ENCODE peak calls at places on chromosomes 3 and 15, in seven cellular contexts. L is transverse colon, T is sigmoid colon, A is stomach, D is GM12878, S is breast epithelium, P is endothelial cell of umbilical vein. W is an unnamed sample.

GRCh38 chr3:138078096-138078495 is 37.3 kb downstream of the DZIP1L start:
- DNase-seq in L (no peak), T (no peak), A (no peak), D (no peak), S (no peak), P (no peak), W (no peak)

GRCh38 chr3:152879130-152879789 is 44.3 kb downstream of the P2RY1 start:
- DNase-seq in L (no peak), T (no peak), A (no peak), D (peak), S (no peak), P (no peak), W (no peak)

GRCh38 chr3:73229036-73229435 is 167.6 kb downstream of the EBLN2 start:
- DNase-seq in L (no peak), T (no peak), A (no peak), D (no peak), S (no peak), P (no peak), W (no peak)

GRCh38 chr3:119437852-119438251 is 25.6 kb downstream of the TMEM39A start:
- DNase-seq in L (no peak), T (no peak), A (no peak), D (no peak), S (no peak), P (no peak), W (no peak)

GRCh38 chr3:52851348-52851747 is 16.5 kb upstream of the MUSTN1 start:
- DNase-seq in L (no peak), T (no peak), A (no peak), D (no peak), S (no peak), P (peak), W (no peak)

GRCh38 chr3:64808056-64808455 is 120.3 kb upstream of the ADAMTS9 start:
- DNase-seq in L (no peak), T (no peak), A (no peak), D (no peak), S (no peak), P (no peak), W (no peak)

GRCh38 chr3:147797095-147797494 is 387.9 kb downstream of the ZIC1 start:
- DNase-seq in L (no peak), T (no peak), A (no peak), D (no peak), S (no peak), P (peak), W (no peak)

GRCh38 chr3:425094-425493 is 228.5 kb downstream of the CHL1 start:
- DNase-seq in L (no peak), T (no peak), A (no peak), D (no peak), S (no peak), P (no peak), W (no peak)

GRCh38 chr3:73029321-73029796 is 32.1 kb upstream of the EBLN2 start:
- DNase-seq in L (no peak), T (no peak), A (no peak), D (no peak), S (no peak), P (peak), W (no peak)

GRCh38 chr15:72535911-72536310 is 61.8 kb downstream of the ARIH1 start:
- DNase-seq in L (no peak), T (no peak), A (no peak), D (no peak), S (no peak), P (no peak), W (no peak)

GRCh38 chr15:89360294-89360971 is 25.8 kb upstream of the POLG start:
- DNase-seq in L (no peak), T (no peak), A (no peak), D (no peak), S (no peak), P (no peak), W (no peak)

GRCh38 chr3:188686319-188686718 is 485.5 kb upstream of the TPRG1 start:
- DNase-seq in L (no peak), T (no peak), A (no peak), D (no peak), S (no peak), P (no peak), W (no peak)

GRCh38 chr3:10546181-10546624 is 40.8 kb upstream of the ATP2B2 start:
- DNase-seq in L (no peak), T (no peak), A (no peak), D (no peak), S (peak), P (no peak), W (no peak)

DNA sequence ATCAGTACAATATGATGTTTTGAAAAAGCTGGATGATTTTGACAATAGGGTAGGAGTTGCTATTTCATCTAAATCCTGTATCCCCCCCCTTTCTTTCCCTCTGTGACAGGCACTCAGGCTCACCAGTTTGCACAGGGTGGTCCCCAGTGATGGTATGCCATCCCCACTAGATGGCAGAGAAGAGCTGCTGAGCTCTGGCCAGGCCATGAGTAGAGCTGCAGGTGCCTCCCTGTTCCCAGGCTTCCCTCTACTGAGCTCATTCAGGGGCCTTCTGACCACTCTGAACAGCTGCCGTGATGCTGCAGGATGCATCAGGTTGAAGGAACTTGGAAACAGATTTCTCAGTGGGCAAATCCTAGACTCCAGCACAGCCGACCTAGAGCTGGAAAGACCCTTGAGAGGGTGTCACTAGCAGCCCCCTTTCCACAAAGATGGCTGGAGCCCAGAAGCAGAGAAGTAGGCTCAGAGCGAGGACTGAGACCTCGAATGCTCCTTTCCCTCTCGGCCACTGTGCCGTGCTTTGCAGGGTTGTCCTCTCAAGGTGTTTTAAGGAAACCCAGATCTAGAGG is 45.1 kb downstream of the EFCAB12 start:
- DNase-seq in L (peak), T (no peak), A (peak), D (no peak), S (no peak), P (peak), W (no peak)
- TF ChIP-seq POLR2A in L (no peak), T (no peak), A (no peak), D (no peak), S (no peak), P (peak), W (no peak)

GRCh38 chr15:81942157-81942556 is 103.7 kb downstream of the MEX3B start:
- DNase-seq in L (no peak), T (no peak), A (no peak), D (no peak), S (no peak), P (no peak), W (no peak)
- TF ChIP-seq POLR2AphosphoS5 in L (no peak), T (no peak), A (no peak), D (no peak), S (no peak), P (no peak), W (no peak)

GRCh38 chr3:161393310-161393709 is 22.0 kb upstream of the SPTSSB start:
- DNase-seq in L (no peak), T (no peak), A (no peak), D (no peak), S (no peak), P (no peak), W (no peak)
- H3K27ac ChIP-seq in L (no peak), T (no peak), A (no peak), D (no peak), S (no peak), P (no peak), W (no peak)

DNA sequence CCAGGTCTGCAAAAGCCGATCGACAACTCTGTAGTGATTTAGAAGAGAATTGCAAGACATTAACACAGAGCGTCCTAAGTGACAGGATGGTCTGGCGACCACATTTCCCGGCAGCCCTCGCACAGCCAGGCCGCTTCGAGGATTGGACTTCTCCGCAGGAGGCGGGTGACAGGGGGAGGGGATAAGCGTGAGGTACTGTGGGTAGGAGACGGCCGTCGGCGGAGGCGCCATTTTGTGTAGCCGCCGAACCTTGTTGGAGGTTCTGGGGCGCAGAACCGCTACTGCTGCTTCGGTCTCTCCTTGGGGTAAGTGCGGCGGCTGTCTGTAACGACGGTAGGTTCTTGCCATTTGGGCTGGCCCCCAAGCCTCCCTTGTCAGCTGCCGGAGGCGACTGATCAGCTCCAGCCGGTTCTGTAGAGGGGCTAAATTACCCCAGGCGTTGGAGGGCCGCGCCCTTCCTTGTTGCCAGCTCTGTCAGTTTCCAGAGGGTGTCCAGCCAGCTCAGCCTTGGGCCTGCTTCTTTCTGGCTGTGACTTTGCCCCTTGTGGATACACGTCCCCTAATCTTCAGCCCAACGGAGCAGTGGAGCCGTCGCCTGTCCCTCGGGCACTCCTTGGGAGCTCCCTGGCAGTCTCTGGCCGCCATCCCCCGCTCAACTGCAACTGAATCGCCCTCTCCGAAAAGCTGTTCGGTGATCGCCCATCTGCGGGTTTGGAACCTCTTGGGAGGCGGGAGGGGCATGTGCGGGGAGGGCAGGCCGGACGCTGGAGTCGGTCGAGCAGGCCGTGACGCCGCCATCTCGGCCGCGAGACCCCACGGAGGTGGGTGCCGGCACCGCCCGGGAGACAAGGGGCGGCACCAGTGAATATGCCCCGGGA is at the start of gene RBM5:
- DNase-seq in L (peak), T (peak), A (peak), D (peak), S (peak), P (peak), W (peak)
- TF ChIP-seq POLR2A in L (peak), T (peak), A (no peak), D (peak), S (peak), P (peak), W (no peak)

GRCh38 chr3:197603317-197603933 is 47.7 kb upstream of the BDH1 start:
- DNase-seq in L (no peak), T (no peak), A (no peak), D (no peak), S (no peak), P (no peak), W (peak)

GRCh38 chr3:197598404-197598980 is 42.7 kb upstream of the BDH1 start:
- DNase-seq in L (no peak), T (no peak), A (no peak), D (no peak), S (no peak), P (no peak), W (no peak)

GRCh38 chr3:197597335-197597734 is 41.6 kb upstream of the BDH1 start:
- DNase-seq in L (no peak), T (no peak), A (no peak), D (no peak), S (no peak), P (no peak), W (no peak)

GRCh38 chr3:197599089-197599765 is 43.5 kb upstream of the BDH1 start:
- DNase-seq in L (peak), T (peak), A (peak), D (peak), S (peak), P (peak), W (peak)

GRCh38 chr3:197600796-197601565 is 45.2 kb upstream of the BDH1 start:
- DNase-seq in L (no peak), T (no peak), A (no peak), D (no peak), S (no peak), P (no peak), W (no peak)
- TF ChIP-seq POLR2AphosphoS5 in L (no peak), T (no peak), A (no peak), D (no peak), S (no peak), P (no peak), W (no peak)

GRCh38 chr15:35130245-35130644 is 45.1 kb upstream of the NANOGP8 start:
- DNase-seq in L (no peak), T (no peak), A (no peak), D (no peak), S (no peak), P (no peak), W (no peak)
- H3K27ac ChIP-seq in L (no peak), T (no peak), A (no peak), D (no peak), S (no peak), P (no peak), W (no peak)

GRCh38 chr3:108538083-108538482 is 27.7 kb upstream of the MYH15 start:
- DNase-seq in L (no peak), T (no peak), A (no peak), D (no peak), S (no peak), P (peak), W (no peak)
- TF ChIP-seq POLR2A in L (no peak), T (no peak), A (no peak), D (no peak), S (no peak), P (no peak), W (no peak)

GRCh38 chr3:175246234-175246633 is 387.1 kb downstream of the NAALADL2 start:
- DNase-seq in L (no peak), T (no peak), A (no peak), D (no peak), S (no peak), P (no peak), W (no peak)
- TF ChIP-seq POLR2AphosphoS5 in L (no peak), T (no peak), A (no peak), D (no peak), S (no peak), P (no peak), W (no peak)